ENCODE peak calls at places on chromosomes 16 and 17, in five cellular contexts. Y is MV-4-11, I is foreskin fibroblast, E is dermis microvascular lymphatic vessel endothelial cell, D is GM10248. K is an unnamed sample.

GRCh38 chr17:41334899-41335298 is 15.7 kb downstream of the KRT33A start:
- DNase-seq in I (no peak), E (no peak), D (no peak), Y (no peak), K (no peak)

GRCh38 chr16:59039066-59039465 is 304.9 kb upstream of the GOT2 start:
- DNase-seq in Y (peak; percentile 82), D (no peak), E (no peak), I (no peak), K (no peak)

GRCh38 chr17:29115906-29116651 is 64.1 kb downstream of the MYO18A start:
- DNase-seq in E (peak; percentile 42), Y (peak; percentile 62), D (peak; percentile 59), I (peak; percentile 84), K (no peak)

GRCh38 chr16:86117235-86117634 is 218.3 kb downstream of the IRF8 start:
- DNase-seq in D (no peak), I (no peak), E (no peak), Y (no peak), K (no peak)

GRCh38 chr16:50697881-50698767 is 4.7 kb downstream of the NOD2 start:
- DNase-seq in Y (peak; percentile 8), D (peak; percentile 70), I (peak; percentile 35), E (peak; percentile 74), K (no peak)

GRCh38 chr16:11946433-11946832 is 4.6 kb upstream of the NPIPB2 start:
- DNase-seq in D (no peak), Y (no peak), I (peak; percentile 19), E (no peak), K (no peak)

GRCh38 chr16:11296351-11296705 is 15.2 kb upstream of the PRM1 start:
- DNase-seq in Y (no peak), I (no peak), D (no peak), E (no peak), K (no peak)

GRCh38 chr16:67942200-67942509 is 1.8 kb downstream of the LCAT start:
- DNase-seq in E (peak; percentile 39), D (peak; percentile 75), I (peak; percentile 64), Y (no peak), K (no peak)

GRCh38 chr16:72554935-72555334 is 383.0 kb upstream of the PMFBP1 start:
- DNase-seq in Y (no peak), I (peak; percentile 39), E (no peak), D (no peak), K (no peak)

GRCh38 chr16:23202166-23202565 is 19.6 kb downstream of the SCNN1G start:
- DNase-seq in D (no peak), Y (no peak), I (no peak), E (no peak), K (no peak)

GRCh38 chr17:75561927-75562603 is 25.5 kb upstream of the MYO15B start:
- DNase-seq in I (no peak), E (no peak), D (no peak), Y (no peak), K (no peak)

GRCh38 chr17:53797497-53797896 is 25.2 kb upstream of the KIF2B start:
- DNase-seq in I (no peak), D (no peak), Y (no peak), E (no peak), K (no peak)

GRCh38 chr17:17146791-17147406 is 59.2 kb downstream of the PLD6 start:
- DNase-seq in D (no peak), Y (no peak), E (no peak), I (no peak), K (no peak)

GRCh38 chr17:76535788-76536510 is 1.6 kb downstream of the CYGB start:
- DNase-seq in E (no peak), I (no peak), D (no peak), Y (no peak), K (no peak)

GRCh38 chr17:47733047-47733413 is at the start of gene TBX21:
- DNase-seq in D (peak; percentile 91), I (peak; percentile 51), Y (peak; percentile 77), E (peak; percentile 52), K (no peak)

GRCh38 chr16:50318796-50319578 is 49.8 kb downstream of the BRD7 start:
- DNase-seq in D (no peak), I (no peak), E (no peak), Y (no peak), K (no peak)

GRCh38 chr17:12296120-12296727 is 275.5 kb downstream of the MAP2K4 start:
- DNase-seq in E (peak; percentile 63), Y (no peak), I (peak; percentile 47), D (no peak), K (no peak)

GRCh38 chr16:28898266-28898665 is 20.0 kb downstream of the ATP2A1 start:
- DNase-seq in Y (no peak), I (no peak), D (no peak), E (no peak), K (no peak)

GRCh38 chr17:82929676-82930042 is 89.8 kb upstream of the ZNF750 start:
- DNase-seq in Y (no peak), D (no peak), I (no peak), E (no peak), K (no peak)

GRCh38 chr16:28981517-28981916 is 3.3 kb upstream of the LAT start:
- DNase-seq in E (peak; percentile 6), D (peak; percentile 51), Y (peak; percentile 68), I (peak; percentile 36), K (no peak)